ENCODE peak calls at places on chromosomes 5 and 9, in nine cellular contexts. One of them, this sample, is unnamed.

GRCh38 chr9:33132249-33132772 is 34.8 kb downstream of the B4GALT1 start:
- DNase-seq in lung: no peak
- DNase-seq in HFF-Myc: peak; percentile 49
- DNase-seq in ovary: no peak
- DNase-seq in activated CD8-positive, alpha-beta T cell treated with anti-CD3 and anti-CD28 coated beads for 36 hours: no peak
- DNase-seq in brain microvascular endothelial cell: peak; percentile 62
- DNase-seq in CD4-positive, alpha-beta T cell: no peak
- DNase-seq in Calu3: no peak
- DNase-seq in omental fat pad: no peak
- DNase-seq in this sample: no peak

GRCh38 chr9:116193636-116194035 is 40.0 kb downstream of the PAPPA start:
- DNase-seq in Calu3: no peak
- DNase-seq in brain microvascular endothelial cell: peak; percentile 65
- DNase-seq in activated CD8-positive, alpha-beta T cell treated with anti-CD3 and anti-CD28 coated beads for 36 hours: no peak
- DNase-seq in lung: no peak
- DNase-seq in omental fat pad: no peak
- DNase-seq in ovary: no peak
- DNase-seq in HFF-Myc: no peak
- DNase-seq in CD4-positive, alpha-beta T cell: no peak
- DNase-seq in this sample: no peak

GRCh38 chr5:125549322-125549871 is 803.0 kb upstream of the ZNF608 start:
- DNase-seq in lung: no peak
- DNase-seq in activated CD8-positive, alpha-beta T cell treated with anti-CD3 and anti-CD28 coated beads for 36 hours: no peak
- DNase-seq in CD4-positive, alpha-beta T cell: no peak
- DNase-seq in ovary: no peak
- DNase-seq in brain microvascular endothelial cell: no peak
- DNase-seq in Calu3: no peak
- DNase-seq in omental fat pad: no peak
- DNase-seq in HFF-Myc: no peak
- DNase-seq in this sample: no peak

GRCh38 chr5:119945696-119946095 is 316.3 kb downstream of the FAM170A start:
- DNase-seq in brain microvascular endothelial cell: no peak
- DNase-seq in omental fat pad: no peak
- DNase-seq in HFF-Myc: no peak
- DNase-seq in CD4-positive, alpha-beta T cell: no peak
- DNase-seq in activated CD8-positive, alpha-beta T cell treated with anti-CD3 and anti-CD28 coated beads for 36 hours: no peak
- DNase-seq in lung: no peak
- DNase-seq in Calu3: no peak
- DNase-seq in ovary: no peak
- DNase-seq in this sample: no peak

GRCh38 chr9:95316274-95316673 is 1.2 kb downstream of the FANCC start:
- DNase-seq in omental fat pad: no peak
- DNase-seq in brain microvascular endothelial cell: no peak
- DNase-seq in ovary: no peak
- DNase-seq in CD4-positive, alpha-beta T cell: no peak
- DNase-seq in activated CD8-positive, alpha-beta T cell treated with anti-CD3 and anti-CD28 coated beads for 36 hours: no peak
- DNase-seq in lung: no peak
- DNase-seq in HFF-Myc: no peak
- DNase-seq in Calu3: no peak
- DNase-seq in this sample: no peak

GRCh38 chr5:6158974-6159863 is 219.1 kb downstream of the MED10 start:
- DNase-seq in Calu3: no peak
- DNase-seq in activated CD8-positive, alpha-beta T cell treated with anti-CD3 and anti-CD28 coated beads for 36 hours: no peak
- DNase-seq in lung: no peak
- DNase-seq in brain microvascular endothelial cell: peak; percentile 75
- DNase-seq in omental fat pad: no peak
- DNase-seq in ovary: no peak
- DNase-seq in HFF-Myc: no peak
- DNase-seq in CD4-positive, alpha-beta T cell: no peak
- DNase-seq in this sample: no peak

GRCh38 chr9:103991698-103992097 is 102.4 kb upstream of the SMC2 start:
- DNase-seq in HFF-Myc: no peak
- DNase-seq in CD4-positive, alpha-beta T cell: no peak
- DNase-seq in lung: no peak
- DNase-seq in brain microvascular endothelial cell: peak; percentile 28
- DNase-seq in activated CD8-positive, alpha-beta T cell treated with anti-CD3 and anti-CD28 coated beads for 36 hours: peak; percentile 1
- DNase-seq in Calu3: no peak
- DNase-seq in omental fat pad: no peak
- DNase-seq in ovary: no peak
- DNase-seq in this sample: no peak

GRCh38 chr9:128600111-128600510 is 47.7 kb downstream of the SPTAN1 start:
- DNase-seq in omental fat pad: no peak
- DNase-seq in CD4-positive, alpha-beta T cell: no peak
- DNase-seq in lung: no peak
- DNase-seq in HFF-Myc: no peak
- DNase-seq in ovary: no peak
- DNase-seq in activated CD8-positive, alpha-beta T cell treated with anti-CD3 and anti-CD28 coated beads for 36 hours: no peak
- DNase-seq in Calu3: no peak
- DNase-seq in brain microvascular endothelial cell: no peak
- DNase-seq in this sample: no peak

GRCh38 chr9:94861589-94862241 is 135.2 kb downstream of the AOPEP start:
- DNase-seq in lung: no peak
- DNase-seq in CD4-positive, alpha-beta T cell: no peak
- DNase-seq in ovary: no peak
- DNase-seq in omental fat pad: no peak
- DNase-seq in activated CD8-positive, alpha-beta T cell treated with anti-CD3 and anti-CD28 coated beads for 36 hours: no peak
- DNase-seq in HFF-Myc: no peak
- DNase-seq in Calu3: no peak
- DNase-seq in brain microvascular endothelial cell: no peak
- DNase-seq in this sample: no peak

GRCh38 chr5:128252196-128252595 is 168.6 kb downstream of the SLC12A2 start:
- DNase-seq in HFF-Myc: no peak
- DNase-seq in lung: no peak
- DNase-seq in brain microvascular endothelial cell: no peak
- DNase-seq in activated CD8-positive, alpha-beta T cell treated with anti-CD3 and anti-CD28 coated beads for 36 hours: no peak
- DNase-seq in omental fat pad: no peak
- DNase-seq in Calu3: no peak
- DNase-seq in CD4-positive, alpha-beta T cell: no peak
- DNase-seq in ovary: no peak
- DNase-seq in this sample: no peak

GRCh38 chr9:131704195-131704983 is 35.5 kb downstream of the RAPGEF1 start:
- DNase-seq in omental fat pad: no peak
- DNase-seq in activated CD8-positive, alpha-beta T cell treated with anti-CD3 and anti-CD28 coated beads for 36 hours: no peak
- DNase-seq in ovary: no peak
- DNase-seq in lung: no peak
- DNase-seq in CD4-positive, alpha-beta T cell: no peak
- DNase-seq in HFF-Myc: no peak
- DNase-seq in Calu3: no peak
- DNase-seq in brain microvascular endothelial cell: no peak
- DNase-seq in this sample: no peak

GRCh38 chr9:98132158-98132557 is 13.1 kb upstream of the TRIM14 start:
- DNase-seq in Calu3: no peak
- DNase-seq in activated CD8-positive, alpha-beta T cell treated with anti-CD3 and anti-CD28 coated beads for 36 hours: no peak
- DNase-seq in brain microvascular endothelial cell: no peak
- DNase-seq in lung: no peak
- DNase-seq in HFF-Myc: no peak
- DNase-seq in ovary: no peak
- DNase-seq in omental fat pad: no peak
- DNase-seq in CD4-positive, alpha-beta T cell: no peak
- DNase-seq in this sample: no peak
- TF ChIP-seq CTCF in Calu3: no peak
- TF ChIP-seq CTCF in activated CD8-positive, alpha-beta T cell treated with anti-CD3 and anti-CD28 coated beads for 36 hours: no peak
- TF ChIP-seq CTCF in brain microvascular endothelial cell: no peak
- TF ChIP-seq CTCF in lung: no peak
- TF ChIP-seq CTCF in HFF-Myc: no peak
- TF ChIP-seq CTCF in ovary: no peak
- TF ChIP-seq CTCF in omental fat pad: no peak
- TF ChIP-seq CTCF in CD4-positive, alpha-beta T cell: no peak
- TF ChIP-seq CTCF in this sample: no peak

DNA sequence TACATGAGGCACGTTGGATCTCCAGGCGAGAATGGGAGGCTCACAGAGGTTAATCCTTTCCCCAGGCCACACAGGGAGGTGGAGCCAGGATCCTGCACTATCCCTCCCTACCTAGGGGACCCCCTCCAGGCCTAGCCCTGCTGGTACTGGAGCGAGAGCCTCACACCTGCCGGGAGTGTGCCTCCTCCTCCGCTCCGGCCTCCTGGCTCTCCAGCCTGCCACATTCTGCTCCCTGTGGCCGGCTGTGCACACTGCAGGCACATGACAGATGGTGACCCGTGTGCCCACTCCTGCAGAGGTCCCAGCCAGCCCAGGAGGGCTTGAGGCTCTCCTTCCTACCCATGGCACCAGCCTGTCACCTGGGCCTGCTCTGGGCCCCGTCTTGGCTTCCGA is 93.4 kb downstream of the RXRA start:
- DNase-seq in CD4-positive, alpha-beta T cell: no peak
- DNase-seq in activated CD8-positive, alpha-beta T cell treated with anti-CD3 and anti-CD28 coated beads for 36 hours: no peak
- DNase-seq in HFF-Myc: no peak
- DNase-seq in Calu3: no peak
- DNase-seq in lung: no peak
- DNase-seq in brain microvascular endothelial cell: no peak
- DNase-seq in omental fat pad: no peak
- DNase-seq in ovary: no peak
- DNase-seq in this sample: no peak
- TF ChIP-seq CTCF in CD4-positive, alpha-beta T cell: no peak
- TF ChIP-seq CTCF in activated CD8-positive, alpha-beta T cell treated with anti-CD3 and anti-CD28 coated beads for 36 hours: peak; percentile 32
- TF ChIP-seq CTCF in HFF-Myc: peak; percentile 34
- TF ChIP-seq CTCF in Calu3: no peak
- TF ChIP-seq CTCF in lung: no peak
- TF ChIP-seq CTCF in brain microvascular endothelial cell: peak; percentile 67
- TF ChIP-seq CTCF in omental fat pad: no peak
- TF ChIP-seq CTCF in ovary: no peak
- TF ChIP-seq CTCF in this sample: peak; percentile 61

GRCh38 chr5:176695073-176695472 is 47.8 kb downstream of the TSPAN17 start:
- DNase-seq in HFF-Myc: no peak
- DNase-seq in activated CD8-positive, alpha-beta T cell treated with anti-CD3 and anti-CD28 coated beads for 36 hours: no peak
- DNase-seq in CD4-positive, alpha-beta T cell: no peak
- DNase-seq in Calu3: no peak
- DNase-seq in brain microvascular endothelial cell: no peak
- DNase-seq in lung: no peak
- DNase-seq in omental fat pad: no peak
- DNase-seq in ovary: no peak
- DNase-seq in this sample: no peak

GRCh38 chr5:176700239-176700847 is 53.1 kb downstream of the TSPAN17 start:
- DNase-seq in activated CD8-positive, alpha-beta T cell treated with anti-CD3 and anti-CD28 coated beads for 36 hours: peak; percentile 28
- DNase-seq in omental fat pad: no peak
- DNase-seq in ovary: no peak
- DNase-seq in brain microvascular endothelial cell: no peak
- DNase-seq in HFF-Myc: no peak
- DNase-seq in lung: no peak
- DNase-seq in CD4-positive, alpha-beta T cell: no peak
- DNase-seq in Calu3: peak; percentile 29
- DNase-seq in this sample: no peak

GRCh38 chr5:176697267-176697928 is 50.1 kb downstream of the TSPAN17 start:
- DNase-seq in lung: no peak
- DNase-seq in brain microvascular endothelial cell: no peak
- DNase-seq in HFF-Myc: no peak
- DNase-seq in activated CD8-positive, alpha-beta T cell treated with anti-CD3 and anti-CD28 coated beads for 36 hours: no peak
- DNase-seq in Calu3: no peak
- DNase-seq in CD4-positive, alpha-beta T cell: no peak
- DNase-seq in omental fat pad: no peak
- DNase-seq in ovary: no peak
- DNase-seq in this sample: no peak

GRCh38 chr5:176694631-176695030 is 47.3 kb downstream of the TSPAN17 start:
- DNase-seq in Calu3: no peak
- DNase-seq in ovary: no peak
- DNase-seq in brain microvascular endothelial cell: no peak
- DNase-seq in lung: no peak
- DNase-seq in HFF-Myc: no peak
- DNase-seq in omental fat pad: no peak
- DNase-seq in CD4-positive, alpha-beta T cell: no peak
- DNase-seq in activated CD8-positive, alpha-beta T cell treated with anti-CD3 and anti-CD28 coated beads for 36 hours: no peak
- DNase-seq in this sample: no peak

GRCh38 chr5:176697929-176698520 is 50.7 kb downstream of the TSPAN17 start:
- DNase-seq in activated CD8-positive, alpha-beta T cell treated with anti-CD3 and anti-CD28 coated beads for 36 hours: no peak
- DNase-seq in ovary: no peak
- DNase-seq in lung: no peak
- DNase-seq in brain microvascular endothelial cell: no peak
- DNase-seq in HFF-Myc: no peak
- DNase-seq in CD4-positive, alpha-beta T cell: no peak
- DNase-seq in omental fat pad: no peak
- DNase-seq in Calu3: no peak
- DNase-seq in this sample: no peak
- TF ChIP-seq CTCF in activated CD8-positive, alpha-beta T cell treated with anti-CD3 and anti-CD28 coated beads for 36 hours: no peak
- TF ChIP-seq CTCF in ovary: no peak
- TF ChIP-seq CTCF in lung: no peak
- TF ChIP-seq CTCF in brain microvascular endothelial cell: no peak
- TF ChIP-seq CTCF in HFF-Myc: no peak
- TF ChIP-seq CTCF in CD4-positive, alpha-beta T cell: no peak
- TF ChIP-seq CTCF in omental fat pad: no peak
- TF ChIP-seq CTCF in Calu3: no peak
- TF ChIP-seq CTCF in this sample: no peak

GRCh38 chr9:81841326-81841725 is 86.9 kb upstream of the SPATA31D4 start:
- DNase-seq in omental fat pad: no peak
- DNase-seq in ovary: no peak
- DNase-seq in HFF-Myc: no peak
- DNase-seq in Calu3: no peak
- DNase-seq in activated CD8-positive, alpha-beta T cell treated with anti-CD3 and anti-CD28 coated beads for 36 hours: no peak
- DNase-seq in lung: no peak
- DNase-seq in CD4-positive, alpha-beta T cell: no peak
- DNase-seq in brain microvascular endothelial cell: no peak
- DNase-seq in this sample: no peak
- TF ChIP-seq CTCF in omental fat pad: no peak
- TF ChIP-seq CTCF in ovary: no peak
- TF ChIP-seq CTCF in HFF-Myc: no peak
- TF ChIP-seq CTCF in Calu3: no peak
- TF ChIP-seq CTCF in activated CD8-positive, alpha-beta T cell treated with anti-CD3 and anti-CD28 coated beads for 36 hours: no peak
- TF ChIP-seq CTCF in lung: no peak
- TF ChIP-seq CTCF in CD4-positive, alpha-beta T cell: no peak
- TF ChIP-seq CTCF in brain microvascular endothelial cell: peak; percentile 8
- TF ChIP-seq CTCF in this sample: no peak

DNA sequence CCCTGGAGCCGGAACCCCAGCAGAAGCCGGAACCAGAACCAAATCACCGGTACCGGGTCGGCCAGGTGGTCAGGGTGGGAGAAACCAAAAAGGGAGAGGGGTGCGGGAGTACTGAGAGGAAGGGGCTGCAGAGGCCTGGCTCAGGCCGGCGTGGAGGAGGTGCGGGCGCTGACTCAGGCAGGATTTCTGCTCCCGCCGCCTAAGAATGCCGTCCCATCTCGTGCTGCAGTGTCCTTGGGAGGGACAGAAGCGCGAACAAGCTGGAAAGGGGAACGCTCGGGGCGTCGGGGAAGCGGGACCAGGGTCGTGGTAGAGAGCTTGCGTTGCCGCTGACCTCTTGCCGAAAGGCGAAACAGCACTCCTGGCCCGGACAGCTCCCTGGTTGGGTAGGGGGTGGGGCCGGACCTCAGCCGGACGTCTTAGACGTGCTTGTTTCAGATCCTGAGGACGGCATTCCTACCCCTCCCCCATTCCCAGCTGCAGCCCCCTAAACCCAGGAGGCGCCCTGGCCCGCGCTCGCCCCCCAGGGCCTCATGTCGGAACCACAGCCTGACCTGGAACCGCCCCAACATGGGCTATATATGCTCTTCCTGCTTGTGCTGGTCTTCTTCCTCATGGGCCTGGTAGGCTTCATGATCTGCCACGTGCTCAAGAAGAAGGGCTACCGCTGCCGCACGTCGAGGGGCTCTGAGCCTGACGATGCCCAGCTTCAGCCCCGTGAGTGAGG is 1.1 kb downstream of the RELL2 start:
- DNase-seq in activated CD8-positive, alpha-beta T cell treated with anti-CD3 and anti-CD28 coated beads for 36 hours: peak; percentile 81
- DNase-seq in CD4-positive, alpha-beta T cell: peak; percentile 41
- DNase-seq in brain microvascular endothelial cell: peak; percentile 46
- DNase-seq in Calu3: peak; percentile 66
- DNase-seq in HFF-Myc: no peak
- DNase-seq in ovary: peak; percentile 63
- DNase-seq in lung: peak; percentile 62
- DNase-seq in omental fat pad: no peak
- DNase-seq in this sample: peak; percentile 76
- TF ChIP-seq CTCF in activated CD8-positive, alpha-beta T cell treated with anti-CD3 and anti-CD28 coated beads for 36 hours: peak; percentile 68
- TF ChIP-seq CTCF in CD4-positive, alpha-beta T cell: peak; percentile 46
- TF ChIP-seq CTCF in brain microvascular endothelial cell: peak; percentile 55
- TF ChIP-seq CTCF in Calu3: peak; percentile 24
- TF ChIP-seq CTCF in HFF-Myc: peak; percentile 9
- TF ChIP-seq CTCF in ovary: no peak
- TF ChIP-seq CTCF in lung: no peak
- TF ChIP-seq CTCF in omental fat pad: no peak
- TF ChIP-seq CTCF in this sample: peak; percentile 62

This sample was measured in type B pancreatic cell.